ENCODE peak calls at places on chromosomes 6 and 20, in four cellular contexts. M is HepG2; U is CD4-positive, alpha-beta memory T cell; I is sigmoid colon. V is an unnamed sample. For H3K9me3, the result is how much of the 10 kb centered on the place peaks cover.

GRCh38 chr6:21479140-21479539 is 114.4 kb upstream of the SOX4 start:
- DNase-seq in M (no peak), I (no peak), U (no peak), V (no peak)

GRCh38 chr20:47188540-47188939 is 168.0 kb downstream of the ZMYND8 start:
- DNase-seq in M (no peak), I (no peak), U (peak), V (no peak)

GRCh38 chr6:105553174-105553573 is 150.3 kb upstream of the PREP start:
- DNase-seq in I (no peak), U (no peak), M (no peak), V (no peak)

GRCh38 chr6:89299451-89299850 is 15.6 kb downstream of the GABRR2 start:
- DNase-seq in I (no peak), M (no peak), U (no peak), V (no peak)

GRCh38 chr20:38013891-38014290 is 19.4 kb downstream of the TTI1 start:
- DNase-seq in I (no peak), U (no peak), M (no peak), V (no peak)

GRCh38 chr6:110628330-110628729 is 151.9 kb upstream of the SLC22A16 start:
- DNase-seq in M (no peak), I (no peak), U (no peak), V (no peak)

GRCh38 chr20:364905-365794 is 15.4 kb upstream of the TRIB3 start:
- DNase-seq in U (no peak), I (no peak), M (peak), V (no peak)

GRCh38 chr20:24443436-24443835 is 26.0 kb upstream of the SYNDIG1 start:
- DNase-seq in U (no peak), M (no peak), I (no peak), V (no peak)

GRCh38 chr6:25431642-25432307 is 152.6 kb downstream of the CARMIL1 start:
- DNase-seq in U (no peak), M (no peak), I (no peak), V (no peak)

GRCh38 chr6:37713529-37714119 is 15.9 kb upstream of the MDGA1 start:
- DNase-seq in U (no peak), I (no peak), M (no peak), V (no peak)

GRCh38 chr20:38804243-38804642 is 1.3 kb upstream of the PPP1R16B start:
- DNase-seq in M (no peak), U (no peak), I (no peak), V (no peak)

GRCh38 chr6:32920610-32921188 is 20.1 kb downstream of the HLA-DMB start:
- DNase-seq in I (no peak), U (no peak), M (no peak), V (no peak)

GRCh38 chr6:139920027-139920851 is 545.8 kb upstream of the CITED2 start:
- DNase-seq in M (no peak), I (no peak), U (no peak), V (no peak)

GRCh38 chr6:83431545-83432165 is 804 bp upstream of the ME1 start:
- DNase-seq in M (no peak), I (no peak), U (no peak), V (no peak)

GRCh38 chr6:127446356-127446755 is 12.8 kb downstream of the KIAA0408 start:
- DNase-seq in I (no peak), U (no peak), M (no peak), V (no peak)

GRCh38 chr6:55919909-55920308 is 44.5 kb upstream of the BMP5 start:
- DNase-seq in M (no peak), I (no peak), U (no peak), V (no peak)

GRCh38 chr6:46042355-46042999 is 26.8 kb upstream of the CLIC5 start:
- DNase-seq in I (no peak), U (peak), M (peak), V (peak)

GRCh38 chr20:58243653-58244410 is 15.4 kb upstream of the ANKRD60 start:
- DNase-seq in I (no peak), U (no peak), M (no peak), V (no peak)

GRCh38 chr20:22504829-22505377 is 79.5 kb downstream of the FOXA2 start:
- DNase-seq in U (no peak), M (no peak), I (no peak), V (no peak)

GRCh38 chr6:56009620-56010019 is 134.2 kb upstream of the BMP5 start:
- DNase-seq in U (no peak), M (no peak), I (no peak), V (no peak)

GRCh38 chr6:30500421-30501069 is 11.2 kb downstream of the HLA-E start:
- DNase-seq in M (no peak), I (no peak), U (no peak), V (no peak)

GRCh38 chr20:58131581-58132142 is 96.8 kb downstream of the ANKRD60 start:
- DNase-seq in I (peak), U (no peak), M (peak), V (no peak)

GRCh38 chr20:44038681-44039123 is 124.0 kb downstream of the TOX2 start:
- DNase-seq in U (no peak), M (no peak), I (peak), V (no peak)

GRCh38 chr6:154071711-154072110 is 32.7 kb downstream of the OPRM1 start:
- DNase-seq in I (no peak), M (no peak), U (no peak), V (no peak)

GRCh38 chr20:20370087-20370575 is 2.2 kb downstream of the INSM1 start:
- DNase-seq in I (no peak), U (no peak), M (no peak), V (no peak)

GRCh38 chr6:106145741-106146227 is 59.6 kb downstream of the PRDM1 start:
- DNase-seq in I (no peak), U (no peak), M (no peak), V (no peak)

GRCh38 chr6:89492025-89492640 is 59.2 kb downstream of the ANKRD6 start:
- DNase-seq in U (no peak), M (no peak), I (no peak), V (no peak)

GRCh38 chr20:667351-668034 is 8.1 kb downstream of the SCRT2 start:
- DNase-seq in I (no peak), M (peak), U (peak), V (peak)

GRCh38 chr6:148873868-148874267 is 127.0 kb downstream of the UST start:
- DNase-seq in M (no peak), U (no peak), I (no peak), V (no peak)

GRCh38 chr6:1544603-1545002 is 65.1 kb upstream of the FOXC1 start:
- DNase-seq in M (no peak), I (no peak), U (no peak), V (no peak)

GRCh38 chr20:48706710-48707339 is 121.0 kb downstream of the PREX1 start:
- DNase-seq in M (no peak), U (peak), I (peak), V (no peak)

GRCh38 chr6:155936551-155936950 is 480.9 kb upstream of the NOX3 start:
- DNase-seq in M (no peak), U (no peak), I (no peak), V (no peak)

DNA sequence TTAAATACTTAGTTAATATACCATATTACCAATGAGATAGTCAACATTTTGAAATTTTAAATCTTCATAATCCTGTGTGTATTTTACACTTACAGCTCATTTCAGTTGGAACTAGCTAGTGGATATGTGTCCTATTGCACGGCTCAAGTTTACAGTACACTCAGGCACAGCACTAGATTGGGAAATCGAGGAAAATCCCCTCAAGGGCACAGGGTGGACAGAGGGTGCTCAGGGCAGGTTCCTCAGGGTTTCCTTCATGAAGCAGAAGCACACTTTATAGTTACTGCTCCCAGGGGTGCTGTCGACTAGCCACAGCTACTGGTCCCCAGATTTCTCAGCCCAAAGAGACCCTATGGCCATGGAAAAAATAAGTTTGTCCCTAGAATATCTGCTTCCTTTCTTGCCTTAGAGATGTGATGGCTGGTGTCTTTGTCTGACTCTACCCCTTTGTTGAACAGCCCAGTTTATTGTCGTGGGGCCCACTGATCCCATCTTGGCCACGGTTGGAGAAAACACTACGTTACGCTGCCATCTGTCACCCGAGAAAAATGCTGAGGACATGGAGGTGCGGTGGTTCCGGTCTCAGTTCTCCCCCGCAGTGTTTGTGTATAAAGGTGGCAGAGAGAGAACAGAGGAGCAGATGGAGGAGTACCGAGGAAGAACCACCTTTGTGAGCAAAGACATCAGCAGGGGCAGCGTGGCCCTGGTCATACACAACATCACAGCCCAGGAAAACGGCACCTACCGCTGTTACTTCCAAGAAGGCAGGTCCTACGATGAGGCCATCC is 1.5 kb downstream of the BTN2A1 start:
- DNase-seq in I (no peak), M (no peak), U (no peak), V (no peak)
- H3K4me3 ChIP-seq in I (peak), M (no peak), U (peak), V (peak)

GRCh38 chr20:59731371-59731770 is 127.0 kb downstream of the PHACTR3 start:
- DNase-seq in I (no peak), M (no peak), U (no peak), V (no peak)
- H3K9me3 ChIP-seq in I (under half), M (under half), U (under half), V (under half)

DNA sequence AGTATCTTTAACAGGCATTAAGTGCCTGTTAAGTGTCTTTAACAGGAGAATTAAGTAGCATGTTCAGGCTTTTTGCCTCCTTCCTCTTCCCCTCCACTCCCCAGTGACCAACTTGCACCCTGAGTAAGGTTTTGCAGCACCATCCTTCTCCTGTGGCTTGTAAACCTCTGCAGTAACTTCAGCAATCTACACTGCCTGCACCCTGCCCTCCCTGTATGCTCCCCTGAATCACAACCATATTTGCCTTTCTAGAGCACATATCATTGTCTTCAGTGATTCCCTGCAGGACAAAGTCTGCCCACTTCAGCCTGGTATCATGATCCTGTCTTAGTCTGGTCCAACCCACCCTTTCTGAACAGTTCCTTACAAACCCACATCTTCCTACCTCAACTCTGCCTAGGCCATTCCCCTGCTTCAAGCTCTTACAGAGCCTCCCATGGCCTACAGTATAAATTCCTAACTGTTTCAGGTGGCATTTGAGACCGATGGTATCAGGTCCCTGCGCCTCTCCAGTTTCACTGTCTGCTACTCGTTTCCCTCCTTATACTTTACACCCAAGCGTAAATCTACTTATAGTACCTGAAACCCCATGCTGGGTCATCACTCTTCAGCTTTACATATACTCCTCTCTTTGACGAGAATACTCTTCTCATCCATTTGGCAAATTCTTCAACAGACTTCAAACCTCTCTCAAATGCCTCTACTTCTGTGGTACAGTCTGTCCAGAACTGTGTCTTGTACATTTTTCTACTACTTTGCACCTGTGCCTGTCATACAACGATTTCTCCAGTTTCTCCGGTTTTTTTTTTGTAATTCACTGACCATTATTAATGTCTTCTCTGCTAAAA is 69.8 kb downstream of the ZHX3 start:
- DNase-seq in M (no peak), U (no peak), I (no peak), V (no peak)
- H3K4me3 ChIP-seq in M (no peak), U (no peak), I (no peak), V (peak)

GRCh38 chr6:13947611-13948178 is 22.9 kb downstream of the RNF182 start:
- DNase-seq in M (no peak), U (no peak), I (no peak), V (no peak)
- H3K9me3 ChIP-seq in M (under half), U (under half), I (under half), V (under half)

V was measured in left ventricle myocardium inferior.